ENCODE peak calls at places on chromosome 18, in six cellular contexts. F, Q, A, I, H and N are unnamed samples.

GRCh38 chr18:13264986-13265900 is 46.7 kb downstream of the LDLRAD4 start:
- DNase-seq in F (no peak), Q (no peak), A (no peak), I (no peak), H (no peak), N (no peak)

GRCh38 chr18:70425236-70425635 is 136.4 kb downstream of the SOCS6 start:
- DNase-seq in F (no peak), Q (no peak), A (no peak), I (no peak), H (no peak), N (no peak)

GRCh38 chr18:46299465-46300004 is 195.3 kb downstream of the HAUS1 start:
- DNase-seq in F (no peak), Q (no peak), A (no peak), I (no peak), H (no peak), N (no peak)

GRCh38 chr18:35303610-35304009 is 13.6 kb upstream of the ZSCAN30 start:
- DNase-seq in F (no peak), Q (no peak), A (no peak), I (no peak), H (no peak), N (no peak)

GRCh38 chr18:449374-449773 is 51.1 kb downstream of the COLEC12 start:
- DNase-seq in F (no peak), Q (no peak), A (no peak), I (no peak), H (peak), N (peak)

GRCh38 chr18:31990823-31991222 is 27.8 kb upstream of the RNF125 start:
- DNase-seq in F (no peak), Q (no peak), A (no peak), I (no peak), H (no peak), N (no peak)

GRCh38 chr18:78658531-78658930 is 321.1 kb upstream of the SALL3 start:
- DNase-seq in F (no peak), Q (no peak), A (no peak), I (no peak), H (no peak), N (no peak)

GRCh38 chr18:3649559-3650426 is 199.8 kb downstream of the TGIF1 start:
- DNase-seq in F (no peak), Q (no peak), A (peak), I (no peak), H (peak), N (peak)

GRCh38 chr18:52636536-52636935 is 296.5 kb downstream of the DCC start:
- DNase-seq in F (no peak), Q (no peak), A (no peak), I (no peak), H (no peak), N (no peak)

GRCh38 chr18:59878644-59879043 is 21.2 kb upstream of the PMAIP1 start:
- DNase-seq in F (no peak), Q (no peak), A (no peak), I (no peak), H (no peak), N (no peak)

GRCh38 chr18:3773303-3773702 is 323.3 kb downstream of the TGIF1 start:
- DNase-seq in F (no peak), Q (no peak), A (no peak), I (no peak), H (no peak), N (no peak)